ENCODE peak calls at places on chromosomes 12 and 14, in seven cellular contexts. O, Q, A, R, C, E and W are unnamed samples.

GRCh38 chr12:57231276-57232021 is 1.9 kb downstream of the SHMT2 start:
- DNase-seq in Q (no peak), C (no peak), R (no peak), O (no peak), E (no peak), A (no peak), W (no peak)

GRCh38 chr12:81381951-81382350 is 304.1 kb downstream of the ACSS3 start:
- DNase-seq in C (no peak), R (peak; percentile 1), O (no peak), E (no peak), A (no peak), Q (no peak), W (no peak)

GRCh38 chr12:54565658-54566552 is 16.5 kb downstream of the PDE1B start:
- DNase-seq in O (no peak), C (no peak), A (no peak), Q (no peak), R (no peak), E (no peak), W (no peak)

GRCh38 chr12:116324684-116325664 is 47.5 kb upstream of the MED13L start:
- DNase-seq in R (no peak), C (no peak), Q (no peak), O (no peak), A (no peak), E (no peak), W (no peak)

GRCh38 chr12:71472441-71472911 is 32.9 kb downstream of the LGR5 start:
- DNase-seq in Q (no peak), E (no peak), A (no peak), C (no peak), O (peak; percentile 30), R (peak; percentile 82), W (no peak)

GRCh38 chr12:112018571-112019237 is 5.5 kb downstream of the ERP29 start:
- DNase-seq in A (no peak), O (peak; percentile 92), C (no peak), E (no peak), Q (no peak), R (no peak), W (no peak)

GRCh38 chr14:74754899-74755298 is 8.2 kb upstream of the YLPM1 start:
- DNase-seq in C (no peak), R (no peak), Q (no peak), E (no peak), O (no peak), A (no peak), W (no peak)

GRCh38 chr14:60724080-60724618 is at the start of gene SIX4:
- DNase-seq in Q (no peak), C (peak; percentile 76), R (peak; percentile 84), E (peak; percentile 78), O (peak; percentile 92), A (peak; percentile 82), W (peak; percentile 78)

GRCh38 chr14:72741836-72742681 is 151.8 kb downstream of the DPF3 start:
- DNase-seq in O (no peak), E (no peak), Q (no peak), A (peak; percentile 56), C (peak; percentile 86), R (no peak), W (no peak)

GRCh38 chr14:23063601-23064000 is 6.3 kb upstream of the CDH24 start:
- DNase-seq in A (no peak), E (no peak), Q (no peak), R (no peak), O (no peak), C (no peak), W (no peak)

GRCh38 chr14:52767058-52767833 is 24.2 kb downstream of the GNPNAT1 start:
- DNase-seq in O (peak; percentile 23), E (no peak), Q (no peak), A (no peak), R (no peak), C (no peak), W (no peak)

GRCh38 chr14:32468955-32469354 is 139.9 kb downstream of the AKAP6 start:
- DNase-seq in O (peak; percentile 72), Q (no peak), R (peak; percentile 28), E (no peak), A (no peak), C (no peak), W (no peak)

GRCh38 chr12:39012870-39013269 is 107.5 kb upstream of the CPNE8 start:
- DNase-seq in A (no peak), Q (no peak), R (no peak), O (no peak), E (no peak), C (no peak), W (no peak)

GRCh38 chr12:91441996-91442395 is 259.4 kb upstream of the DCN start:
- DNase-seq in C (no peak), A (no peak), O (no peak), Q (no peak), R (no peak), E (no peak), W (no peak)

GRCh38 chr14:103275000-103275399 is 59.0 kb upstream of the EIF5 start:
- DNase-seq in R (no peak), A (no peak), Q (no peak), C (no peak), O (no peak), E (no peak), W (no peak)

GRCh38 chr12:125742413-125742812 is 677.2 kb downstream of the AACS start:
- DNase-seq in A (no peak), E (no peak), C (no peak), Q (no peak), R (no peak), O (no peak), W (no peak)

GRCh38 chr12:47272412-47273190 is 192.8 kb upstream of the AMIGO2 start:
- DNase-seq in C (no peak), Q (no peak), O (no peak), E (no peak), A (no peak), R (no peak), W (peak; percentile 66)

GRCh38 chr14:75174066-75174465 is 2.3 kb downstream of the TMED10 start:
- DNase-seq in Q (no peak), R (no peak), O (no peak), C (no peak), A (no peak), E (no peak), W (no peak)

GRCh38 chr12:9831720-9832119 is 4.4 kb downstream of the KLRF1 start:
- DNase-seq in E (no peak), Q (no peak), R (no peak), A (no peak), O (no peak), C (no peak), W (no peak)

GRCh38 chr14:69658664-69659261 is 47.4 kb downstream of the SUSD6 start:
- DNase-seq in O (peak; percentile 39), A (peak; percentile 55), R (peak; percentile 64), E (no peak), Q (no peak), C (no peak), W (no peak)

GRCh38 chr14:22200977-22201605 is 387.9 kb downstream of the DAD1 start:
- DNase-seq in O (peak; percentile 82), C (no peak), A (peak; percentile 4), E (no peak), R (peak; percentile 71), Q (peak; percentile 3), W (peak; percentile 16)

GRCh38 chr12:123153906-123154305 is 3.0 kb upstream of the PITPNM2 start:
- DNase-seq in O (no peak), C (no peak), A (no peak), E (no peak), Q (no peak), R (no peak), W (no peak)

GRCh38 chr14:95313707-95314106 is 6.0 kb downstream of the CLMN start:
- DNase-seq in C (no peak), R (peak; percentile 61), E (no peak), A (no peak), O (peak; percentile 34), Q (no peak), W (peak; percentile 67)

GRCh38 chr12:106924458-106924857 is 31.2 kb upstream of the TMEM263 start:
- DNase-seq in E (no peak), R (no peak), A (no peak), Q (no peak), C (no peak), O (peak; percentile 48), W (no peak)
- TF ChIP-seq USF2 in E (no peak), R (no peak), A (no peak), Q (no peak), C (no peak), O (no peak), W (no peak)

DNA sequence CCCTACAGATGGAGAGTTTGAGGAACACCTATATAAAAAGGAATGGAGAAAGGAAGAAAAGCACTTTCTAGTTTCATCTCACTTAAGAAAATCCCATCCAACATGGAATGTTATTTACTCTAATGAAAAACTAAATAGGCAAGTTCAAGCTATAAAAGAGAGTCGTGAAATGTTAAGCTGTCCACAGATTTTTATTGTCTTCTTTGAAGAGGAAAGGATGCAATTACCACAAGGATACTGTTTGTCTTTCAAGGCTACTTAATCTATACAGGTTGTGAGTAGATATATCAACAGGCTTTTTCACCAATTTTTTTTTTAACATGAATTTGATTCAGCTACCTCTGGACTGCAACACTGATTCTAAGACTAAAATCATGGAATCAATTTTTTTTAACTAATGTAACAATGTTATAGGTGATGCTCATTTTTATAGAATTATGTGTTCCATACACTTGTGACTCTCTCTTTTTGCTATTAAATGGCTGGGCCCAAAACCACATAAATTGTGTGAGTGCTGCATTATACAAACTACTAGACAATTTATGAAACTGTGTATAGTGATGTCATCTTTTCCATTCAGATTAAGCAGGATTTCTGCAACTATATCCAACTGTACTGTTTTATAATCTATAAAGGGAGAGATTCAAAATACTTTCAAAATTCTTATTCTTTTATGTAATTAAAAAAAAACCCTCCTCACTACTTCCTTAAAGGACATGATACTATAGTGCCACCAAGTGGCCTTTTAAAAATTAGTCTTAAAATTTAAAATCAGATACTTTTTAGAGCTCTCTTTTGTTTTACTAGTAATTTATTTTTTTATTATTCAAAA is 26.7 kb upstream of the BMAL2 start:
- DNase-seq in R (peak; percentile 28), E (no peak), C (peak; percentile 24), Q (no peak), O (peak; percentile 65), A (peak; percentile 10), W (peak; percentile 49)
- TF ChIP-seq RFX5 in R (no peak), E (no peak), C (no peak), Q (no peak), O (no peak), A (no peak), W (no peak)

GRCh38 chr12:113980537-113981337 is 14.6 kb upstream of the RBM19 start:
- DNase-seq in R (peak; percentile 47), A (peak; percentile 64), Q (no peak), C (peak; percentile 57), E (peak; percentile 36), O (peak; percentile 74), W (peak; percentile 79)
- TF ChIP-seq USF2 in R (no peak), A (no peak), Q (no peak), C (no peak), E (no peak), O (no peak), W (no peak)

DNA sequence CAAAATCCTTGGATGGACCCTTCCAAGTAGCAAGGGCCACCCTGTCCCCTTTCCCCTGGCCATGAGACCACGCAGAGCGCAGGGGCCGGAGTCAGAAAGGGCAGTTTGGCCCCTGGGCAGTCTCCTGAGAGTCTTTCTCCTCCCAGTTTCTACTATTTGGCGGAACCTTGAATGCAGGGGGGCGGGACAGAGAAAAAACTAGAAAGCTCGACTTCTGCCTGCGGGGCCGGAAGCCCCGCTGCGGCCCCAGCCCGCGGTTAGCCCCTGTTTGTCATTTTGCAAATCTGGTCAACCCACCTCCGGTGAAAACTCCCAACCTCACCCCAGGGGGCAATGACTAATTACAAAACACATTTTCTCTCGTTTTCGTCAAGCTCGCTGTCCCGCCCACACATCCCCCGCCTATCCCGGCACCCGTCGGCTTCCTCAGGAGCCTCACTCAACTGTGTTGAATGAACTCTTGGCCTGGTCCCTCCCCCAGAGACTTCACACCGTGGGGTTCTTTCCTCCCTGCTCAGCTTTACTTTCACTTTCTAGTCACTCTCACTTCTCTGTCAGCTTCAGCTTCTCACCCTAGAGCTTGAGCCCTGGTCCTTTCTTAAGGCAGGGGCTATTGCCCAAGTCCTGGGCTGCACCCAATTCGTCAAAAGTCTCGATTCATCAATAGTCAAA is 66.7 kb downstream of the IRF2BPL start:
- DNase-seq in Q (peak; percentile 100), C (no peak), O (peak; percentile 97), R (peak; percentile 94), A (peak; percentile 75), E (peak; percentile 99), W (peak; percentile 93)
- TF ChIP-seq RFX5 in Q (no peak), C (no peak), O (no peak), R (no peak), A (no peak), E (peak; percentile 12), W (no peak)